ENCODE peak calls at places on chromosomes 6 and 20, in nine cellular contexts. I is stimulated activated CD4-positive, alpha-beta T cell treated with anti-CD3 and anti-CD28 coated beads, Interleukin-1b, Interleukin-23, amount 100 ng/mL, for 24 hours; X is AG08396; C is H1; R is HS-5; A is iris pigment epithelial cell; Z is AML-193; J is GM23338; M is A172. G is an unnamed sample.

GRCh38 chr6:68279793-68280557 is 355.1 kb upstream of the ADGRB3 start:
- DNase-seq in X (peak), A (peak), Z (no peak), R (peak), M (peak), I (no peak), C (no peak), J (no peak), G (no peak)

GRCh38 chr20:58374027-58374850 is 14.8 kb upstream of the VAPB start:
- DNase-seq in I (no peak), R (no peak), M (no peak), J (peak), A (no peak), C (peak), X (no peak), Z (no peak), G (no peak)

GRCh38 chr6:37276916-37277509 is 19.1 kb upstream of the TMEM217 start:
- DNase-seq in I (no peak), J (no peak), Z (peak), C (no peak), A (no peak), M (no peak), R (no peak), X (no peak), G (no peak)

GRCh38 chr20:10282930-10283556 is 64.4 kb downstream of the SNAP25 start:
- DNase-seq in I (no peak), X (peak), A (peak), C (no peak), R (no peak), M (peak), Z (no peak), J (no peak), G (no peak)

GRCh38 chr6:138609801-138610430 is 110.6 kb upstream of the NHSL1 start:
- DNase-seq in J (no peak), R (no peak), Z (no peak), I (no peak), X (no peak), C (no peak), A (peak), M (no peak), G (no peak)

GRCh38 chr20:62815066-62815991 is 1.5 kb upstream of the COL9A3 start:
- DNase-seq in J (peak), I (no peak), X (peak), Z (no peak), R (no peak), M (peak), C (peak), A (peak), G (no peak)

GRCh38 chr6:18280084-18280483 is 15.8 kb upstream of the DEK start:
- DNase-seq in M (no peak), R (no peak), J (no peak), I (no peak), Z (no peak), C (no peak), X (no peak), A (peak), G (no peak)

GRCh38 chr20:5863040-5863811 is 87.1 kb downstream of the TRMT6 start:
- DNase-seq in A (peak), C (no peak), X (peak), Z (peak), M (peak), J (no peak), I (no peak), R (peak), G (no peak)

GRCh38 chr20:58709703-58710039 is 17.1 kb downstream of the NPEPL1 start:
- DNase-seq in Z (no peak), I (no peak), J (no peak), X (no peak), M (no peak), R (no peak), A (no peak), C (no peak), G (no peak)

GRCh38 chr6:4970739-4971395 is 33.0 kb downstream of the RPP40 start:
- DNase-seq in M (no peak), J (no peak), A (no peak), X (no peak), R (no peak), I (no peak), Z (no peak), C (no peak), G (no peak)

GRCh38 chr6:1686117-1687098 is 76.7 kb downstream of the FOXC1 start:
- DNase-seq in R (peak), Z (no peak), X (peak), M (peak), J (peak), I (no peak), C (no peak), A (peak), G (no peak)

GRCh38 chr6:71299541-71300470 is 11.2 kb downstream of the OGFRL1 start:
- DNase-seq in Z (no peak), X (no peak), M (no peak), I (no peak), R (no peak), J (no peak), C (no peak), A (no peak), G (no peak)

GRCh38 chr20:63686492-63687321 is 9.7 kb upstream of the TNFRSF6B start:
- DNase-seq in R (peak), C (no peak), J (no peak), I (peak), Z (no peak), X (peak), A (peak), M (peak), G (no peak)

GRCh38 chr6:139539852-139540251 is 165.4 kb upstream of the CITED2 start:
- DNase-seq in M (peak), Z (no peak), I (no peak), R (peak), C (no peak), X (peak), J (peak), A (peak), G (no peak)

GRCh38 chr6:126764104-126764503 is 354.4 kb upstream of the RSPO3 start:
- DNase-seq in A (no peak), M (no peak), I (no peak), J (no peak), X (no peak), C (no peak), R (no peak), Z (no peak), G (no peak)

GRCh38 chr20:58339741-58340140 is 30.2 kb downstream of the RAB22A start:
- DNase-seq in C (no peak), X (no peak), I (no peak), M (no peak), A (no peak), J (no peak), Z (no peak), R (no peak), G (no peak)

GRCh38 chr6:134170844-134171243 is 118.4 kb upstream of the SLC2A12 start:
- DNase-seq in I (no peak), J (no peak), R (no peak), Z (no peak), X (no peak), M (peak), C (no peak), A (peak), G (no peak)

GRCh38 chr6:85126448-85127178 is 323.3 kb upstream of the NT5E start:
- DNase-seq in X (peak), J (peak), M (peak), A (peak), Z (no peak), C (peak), R (no peak), I (no peak), G (no peak)

GRCh38 chr6:2799936-2800527 is 34.8 kb downstream of the WRNIP1 start:
- DNase-seq in J (no peak), C (no peak), M (no peak), Z (no peak), X (no peak), I (no peak), A (peak), R (no peak), G (no peak)

GRCh38 chr6:5135783-5136376 is 50.7 kb downstream of the PPP1R3G start:
- DNase-seq in J (peak), A (peak), M (peak), C (peak), I (peak), X (peak), Z (peak), R (no peak), G (peak)

GRCh38 chr20:6714202-6714800 is 53.2 kb upstream of the BMP2 start:
- DNase-seq in J (no peak), A (no peak), Z (no peak), X (no peak), R (no peak), C (no peak), M (no peak), I (no peak), G (no peak)

GRCh38 chr6:118705799-118706481 is 54.5 kb upstream of the CEP85L start:
- DNase-seq in I (no peak), M (peak), X (peak), A (peak), R (no peak), C (no peak), Z (peak), J (peak), G (no peak)

GRCh38 chr6:61809004-61809595 is 476.9 kb downstream of the KHDRBS2 start:
- DNase-seq in J (peak), R (peak), C (no peak), I (no peak), M (peak), A (peak), Z (peak), X (peak), G (no peak)

GRCh38 chr20:47886454-47887041 is 101.3 kb upstream of the SULF2 start:
- DNase-seq in X (no peak), J (no peak), Z (no peak), M (no peak), R (no peak), I (no peak), A (no peak), C (no peak), G (no peak)

GRCh38 chr20:40189621-40190020 is 499.4 kb downstream of the MAFB start:
- DNase-seq in A (no peak), R (peak), J (no peak), M (no peak), Z (no peak), I (no peak), C (no peak), X (no peak), G (no peak)

GRCh38 chr6:21609881-21610329 is 16.4 kb downstream of the SOX4 start:
- DNase-seq in R (no peak), A (no peak), Z (no peak), C (peak), X (no peak), I (no peak), J (peak), M (no peak), G (no peak)

GRCh38 chr6:152093711-152094110 is 286.2 kb downstream of the ESR1 start:
- DNase-seq in R (no peak), X (no peak), A (no peak), J (no peak), M (no peak), C (no peak), Z (no peak), I (no peak), G (no peak)

GRCh38 chr6:162237331-162237730 is 490.2 kb downstream of the PRKN start:
- DNase-seq in C (no peak), J (no peak), A (no peak), R (no peak), X (no peak), Z (no peak), I (no peak), M (no peak), G (no peak)

GRCh38 chr6:35485402-35485877 is 11.4 kb downstream of the TEAD3 start:
- DNase-seq in A (no peak), C (peak), X (peak), R (no peak), Z (no peak), J (peak), M (peak), I (no peak), G (no peak)

GRCh38 chr6:40436685-40437604 is 150.2 kb downstream of the LRFN2 start:
- DNase-seq in R (no peak), M (peak), J (no peak), I (no peak), A (peak), Z (no peak), X (no peak), C (no peak), G (peak)

GRCh38 chr20:44247131-44247571 is at the start of gene GDAP1L1:
- DNase-seq in Z (no peak), R (no peak), C (peak), J (peak), M (no peak), A (no peak), I (no peak), X (no peak), G (no peak)

GRCh38 chr6:143940011-143940597 is 68.0 kb downstream of the PLAGL1 start:
- DNase-seq in C (no peak), Z (peak), J (peak), M (peak), A (peak), R (peak), X (peak), I (peak), G (peak)

GRCh38 chr6:52566853-52567279 is 10.0 kb downstream of the TRAM2 start:
- DNase-seq in I (no peak), M (peak), X (peak), Z (no peak), J (no peak), C (no peak), A (peak), R (peak), G (no peak)

GRCh38 chr6:17115251-17116089 is 13.6 kb downstream of the STMND1 start:
- DNase-seq in C (no peak), R (peak), X (peak), I (no peak), J (no peak), Z (no peak), A (peak), M (peak), G (no peak)

GRCh38 chr20:46035713-46036112 is 6.7 kb downstream of the SLC12A5 start:
- DNase-seq in I (no peak), M (no peak), X (no peak), Z (no peak), C (no peak), J (no peak), A (no peak), R (no peak), G (no peak)